ENCODE peak calls at places on chromosomes 16 and 17, in six cellular contexts. Y is CD8-positive, alpha-beta memory T cell; E is fibroblast of pulmonary artery; Z is HAP-1; C is AG09309; O is Jurkat, Clone E6-1. I is an unnamed sample.

GRCh38 chr17:21042434-21043295 is at the start of gene USP22:
- DNase-seq in Y (no peak), E (no peak), Z (no peak), C (no peak), O (no peak), I (no peak)

GRCh38 chr17:30824002-30824355 is 513 bp downstream of the CRLF3 start:
- DNase-seq in Y (peak), E (peak), Z (peak), C (no peak), O (no peak), I (no peak)

GRCh38 chr17:72654746-72655145 is 437.7 kb downstream of the SLC39A11 start:
- DNase-seq in Y (no peak), E (no peak), Z (no peak), C (no peak), O (no peak), I (no peak)

GRCh38 chr16:88957887-88958577 is 19.0 kb downstream of the CBFA2T3 start:
- DNase-seq in Y (no peak), E (no peak), Z (no peak), C (no peak), O (peak), I (no peak)

GRCh38 chr16:81779540-81780320 is 639 bp downstream of the PLCG2 start:
- DNase-seq in Y (no peak), E (peak), Z (no peak), C (no peak), O (no peak), I (no peak)

GRCh38 chr16:19804538-19805323 is 79.9 kb downstream of the GPRC5B start:
- DNase-seq in Y (no peak), E (peak), Z (no peak), C (no peak), O (peak), I (no peak)

GRCh38 chr16:8808613-8809353 is 11.1 kb downstream of the PMM2 start:
- DNase-seq in Y (no peak), E (no peak), Z (no peak), C (no peak), O (no peak), I (no peak)

GRCh38 chr16:29316673-29317237 is 89.8 kb downstream of the NPIPB11 start:
- DNase-seq in Y (no peak), E (no peak), Z (no peak), C (no peak), O (no peak), I (no peak)

GRCh38 chr17:42118545-42118944 is 2.6 kb downstream of the KAT2A start:
- DNase-seq in Y (no peak), E (peak), Z (peak), C (no peak), O (no peak), I (no peak)

GRCh38 chr17:2222901-2223616 is 80.5 kb downstream of the SMG6 start:
- DNase-seq in Y (peak), E (peak), Z (no peak), C (no peak), O (no peak), I (no peak)

GRCh38 chr17:46984892-46985291 is 5.8 kb upstream of the RPRML start:
- DNase-seq in Y (no peak), E (no peak), Z (no peak), C (no peak), O (no peak), I (no peak)

GRCh38 chr17:32783602-32784001 is 93.3 kb downstream of the MYO1D start:
- DNase-seq in Y (no peak), E (peak), Z (peak), C (peak), O (peak), I (peak)

GRCh38 chr16:87487361-87487924 is 5.4 kb downstream of the ZCCHC14 start:
- DNase-seq in Y (no peak), E (peak), Z (peak), C (no peak), O (no peak), I (no peak)

GRCh38 chr17:55294042-55294751 is 29.4 kb downstream of the HLF start:
- DNase-seq in Y (no peak), E (no peak), Z (no peak), C (no peak), O (no peak), I (peak)

GRCh38 chr17:32152130-32152529 is 9.8 kb downstream of the RHOT1 start:
- DNase-seq in Y (no peak), E (no peak), Z (no peak), C (no peak), O (no peak), I (no peak)

GRCh38 chr17:39139137-39139516 is 12.3 kb downstream of the PLXDC1 start:
- DNase-seq in Y (no peak), E (peak), Z (no peak), C (peak), O (no peak), I (peak)

GRCh38 chr16:67594956-67595355 is 32.6 kb downstream of the CTCF start:
- DNase-seq in Y (no peak), E (peak), Z (no peak), C (no peak), O (no peak), I (no peak)

GRCh38 chr17:57288034-57288752 is 31.9 kb downstream of the MSI2 start:
- DNase-seq in Y (no peak), E (peak), Z (no peak), C (no peak), O (no peak), I (no peak)

GRCh38 chr17:61409301-61410099 is 9.9 kb downstream of the TBX2 start:
- DNase-seq in Y (no peak), E (peak), Z (peak), C (no peak), O (no peak), I (no peak)

GRCh38 chr16:1831537-1832075 is 4.6 kb downstream of the FAHD1 start:
- DNase-seq in Y (no peak), E (no peak), Z (no peak), C (no peak), O (no peak), I (no peak)

GRCh38 chr17:72725432-72726068 is 366.9 kb downstream of the SLC39A11 start:
- DNase-seq in Y (peak), E (peak), Z (peak), C (no peak), O (peak), I (peak)

GRCh38 chr17:82257473-82257872 is 16.0 kb downstream of the CSNK1D start:
- DNase-seq in Y (peak), E (peak), Z (peak), C (no peak), O (no peak), I (no peak)

GRCh38 chr16:4752351-4753100 is 14.4 kb downstream of the ZNF500 start:
- DNase-seq in Y (no peak), E (no peak), Z (no peak), C (no peak), O (no peak), I (no peak)

GRCh38 chr17:49556183-49556943 is 19.3 kb upstream of the NXPH3 start:
- DNase-seq in Y (peak), E (peak), Z (peak), C (no peak), O (peak), I (no peak)

GRCh38 chr16:65833171-65833871 is 533.2 kb upstream of the CDH5 start:
- DNase-seq in Y (no peak), E (peak), Z (no peak), C (peak), O (no peak), I (peak)

GRCh38 chr17:59746849-59747445 is 39.5 kb downstream of the VMP1 start:
- DNase-seq in Y (no peak), E (peak), Z (peak), C (no peak), O (peak), I (no peak)

GRCh38 chr16:83066011-83066410 is 439.2 kb downstream of the CDH13 start:
- DNase-seq in Y (no peak), E (no peak), Z (no peak), C (no peak), O (no peak), I (no peak)

GRCh38 chr16:83830769-83831450 is 23.1 kb downstream of the HSBP1 start:
- DNase-seq in Y (no peak), E (no peak), Z (no peak), C (no peak), O (no peak), I (no peak)

GRCh38 chr16:88453621-88454314 is 688 bp downstream of the ZFPM1 start:
- DNase-seq in Y (peak), E (no peak), Z (no peak), C (no peak), O (no peak), I (no peak)

GRCh38 chr16:75909746-75910145 is 183.5 kb upstream of the CPHXL start:
- DNase-seq in Y (no peak), E (no peak), Z (no peak), C (no peak), O (peak), I (no peak)

GRCh38 chr17:11950771-11951519 is 46.3 kb downstream of the ZNF18 start:
- DNase-seq in Y (no peak), E (peak), Z (no peak), C (no peak), O (no peak), I (no peak)

GRCh38 chr16:20918486-20919239 is 18.1 kb downstream of the LYRM1 start:
- DNase-seq in Y (no peak), E (peak), Z (peak), C (no peak), O (no peak), I (no peak)

GRCh38 chr17:34930283-34930682 is 31.0 kb downstream of the CCT6B start:
- DNase-seq in Y (no peak), E (no peak), Z (no peak), C (no peak), O (no peak), I (no peak)
- H3K4me3 ChIP-seq in Y (no peak), E (no peak), Z (no peak), C (no peak), O (no peak), I (no peak)

GRCh38 chr16:50699345-50700159 is 6.1 kb downstream of the NOD2 start:
- DNase-seq in Y (no peak), E (peak), Z (no peak), C (no peak), O (no peak), I (no peak)
- H3K4me3 ChIP-seq in Y (no peak), E (no peak), Z (no peak), C (no peak), O (no peak), I (no peak)

DNA sequence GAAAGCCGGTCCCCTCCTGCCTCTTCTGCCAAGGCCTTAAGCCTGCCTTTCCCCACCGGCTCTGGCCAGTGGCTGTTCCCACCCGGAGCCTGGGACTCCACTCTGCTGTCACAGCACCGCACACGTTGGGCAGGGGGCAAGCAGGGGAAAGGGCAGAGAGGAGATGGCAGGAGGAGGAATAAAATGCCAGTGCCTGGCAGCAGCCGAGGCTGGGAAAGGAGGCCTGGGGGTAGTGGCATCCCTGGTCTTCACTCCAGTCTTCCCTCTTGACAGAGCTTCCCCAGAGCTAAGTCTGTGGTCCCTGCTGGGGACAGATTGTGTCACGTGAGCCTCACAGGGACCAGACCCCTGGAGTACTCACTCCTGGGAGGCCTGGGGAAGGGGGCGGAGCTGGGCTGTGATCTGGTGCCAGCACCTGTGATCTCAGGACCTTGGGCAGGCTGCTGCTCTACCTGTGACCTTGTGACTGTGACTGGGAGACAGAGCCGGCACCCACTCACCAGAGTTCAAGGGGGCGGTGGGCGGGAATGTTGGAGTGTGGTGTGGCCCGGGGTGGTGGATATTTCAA is 97.2 kb upstream of the GSE1 start:
- DNase-seq in Y (no peak), E (no peak), Z (no peak), C (no peak), O (no peak), I (no peak)
- H3K4me3 ChIP-seq in Y (no peak), E (no peak), Z (no peak), C (no peak), O (no peak), I (no peak)

DNA sequence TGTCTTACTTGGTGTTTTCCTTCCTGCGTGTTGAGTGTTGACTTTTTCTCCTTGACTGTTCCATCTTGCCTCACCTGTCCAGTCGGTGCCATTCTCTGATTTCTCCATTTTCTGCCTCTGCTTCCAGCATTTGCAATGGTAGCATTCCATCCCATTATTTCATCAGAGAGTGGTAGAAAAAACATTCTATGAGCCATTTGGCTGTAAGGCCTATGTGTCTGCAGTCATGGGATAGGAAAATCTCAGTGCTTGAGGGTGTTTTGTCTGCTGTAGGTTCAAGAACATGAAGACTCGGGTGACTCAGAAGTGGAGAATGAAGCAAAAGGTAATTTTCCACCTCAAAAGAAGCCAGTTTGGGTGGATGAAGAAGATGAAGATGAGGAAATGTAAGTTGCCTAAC is 2.7 kb downstream of the UTP18 start:
- DNase-seq in Y (no peak), E (peak), Z (no peak), C (no peak), O (no peak), I (no peak)
- H3K4me3 ChIP-seq in Y (no peak), E (no peak), Z (no peak), C (no peak), O (no peak), I (peak)

GRCh38 chr16:2971134-2971984 is 2.2 kb downstream of the PAQR4 start:
- DNase-seq in Y (no peak), E (no peak), Z (no peak), C (no peak), O (no peak), I (no peak)
- H3K4me3 ChIP-seq in Y (no peak), E (no peak), Z (peak), C (no peak), O (no peak), I (no peak)

DNA sequence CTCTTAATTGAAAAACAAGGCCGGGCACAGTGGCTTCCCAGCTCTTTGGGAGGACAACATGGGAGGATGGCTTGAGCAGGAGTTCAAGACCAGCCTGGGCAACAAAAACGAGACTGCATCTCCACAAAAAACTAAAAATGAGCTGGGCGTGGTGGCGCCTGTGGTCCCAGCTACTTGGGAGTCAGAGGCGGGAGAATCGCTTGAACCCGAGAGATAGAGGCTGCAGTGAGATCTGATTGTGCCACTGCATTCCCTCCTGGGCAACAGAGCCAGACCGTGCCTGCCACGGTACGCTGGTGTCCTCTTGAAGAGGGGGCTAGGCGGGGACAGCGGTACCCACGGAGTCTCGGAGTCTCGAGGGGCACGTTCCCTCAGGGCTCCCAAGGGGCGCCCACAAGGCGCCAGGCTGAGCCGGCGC is 27.9 kb upstream of the ADORA2B start:
- DNase-seq in Y (no peak), E (no peak), Z (no peak), C (no peak), O (no peak), I (no peak)
- H3K4me3 ChIP-seq in Y (no peak), E (no peak), Z (no peak), C (no peak), O (no peak), I (no peak)

GRCh38 chr17:75645501-75645888 is 12.3 kb downstream of the SMIM5 start:
- DNase-seq in Y (peak), E (peak), Z (no peak), C (no peak), O (no peak), I (no peak)
- H3K4me3 ChIP-seq in Y (no peak), E (no peak), Z (no peak), C (no peak), O (no peak), I (no peak)